ENCODE peak calls at places on chromosome 1, in nine cellular contexts. One of them, this sample, is unnamed.

GRCh38 chr1:52243221-52243987 is 101.5 kb downstream of the ZFYVE9 start:
- DNase-seq in NAMALWA: no peak
- DNase-seq in MV-4-11: no peak
- DNase-seq in anterior cingulate cortex: no peak
- DNase-seq in body of pancreas: no peak
- DNase-seq in T-helper 17 cell: no peak
- DNase-seq in activated naive CD8-positive, alpha-beta T cell treated with anti-CD3 and anti-CD28 coated beads for 36 hours: no peak
- DNase-seq in activated naive CD4-positive, alpha-beta T cell: no peak
- DNase-seq in lung: no peak
- DNase-seq in this sample: no peak

GRCh38 chr1:89068291-89068690 is 3.3 kb upstream of the GBP1 start:
- DNase-seq in activated naive CD4-positive, alpha-beta T cell: no peak
- DNase-seq in body of pancreas: no peak
- DNase-seq in MV-4-11: no peak
- DNase-seq in lung: no peak
- DNase-seq in NAMALWA: no peak
- DNase-seq in activated naive CD8-positive, alpha-beta T cell treated with anti-CD3 and anti-CD28 coated beads for 36 hours: no peak
- DNase-seq in anterior cingulate cortex: no peak
- DNase-seq in T-helper 17 cell: no peak
- DNase-seq in this sample: no peak

GRCh38 chr1:165408518-165408917 is 36.4 kb downstream of the RXRG start:
- DNase-seq in NAMALWA: no peak
- DNase-seq in MV-4-11: peak
- DNase-seq in activated naive CD4-positive, alpha-beta T cell: no peak
- DNase-seq in body of pancreas: peak
- DNase-seq in lung: peak
- DNase-seq in anterior cingulate cortex: no peak
- DNase-seq in activated naive CD8-positive, alpha-beta T cell treated with anti-CD3 and anti-CD28 coated beads for 36 hours: peak
- DNase-seq in T-helper 17 cell: no peak
- DNase-seq in this sample: no peak

GRCh38 chr1:239368436-239369109 is 17.8 kb upstream of the CHRM3 start:
- DNase-seq in body of pancreas: peak
- DNase-seq in activated naive CD4-positive, alpha-beta T cell: no peak
- DNase-seq in MV-4-11: no peak
- DNase-seq in activated naive CD8-positive, alpha-beta T cell treated with anti-CD3 and anti-CD28 coated beads for 36 hours: no peak
- DNase-seq in lung: no peak
- DNase-seq in anterior cingulate cortex: no peak
- DNase-seq in NAMALWA: no peak
- DNase-seq in T-helper 17 cell: no peak
- DNase-seq in this sample: no peak

GRCh38 chr1:103516693-103517092 is 8.8 kb upstream of the RNPC3 start:
- DNase-seq in NAMALWA: no peak
- DNase-seq in body of pancreas: no peak
- DNase-seq in activated naive CD4-positive, alpha-beta T cell: no peak
- DNase-seq in lung: no peak
- DNase-seq in T-helper 17 cell: no peak
- DNase-seq in activated naive CD8-positive, alpha-beta T cell treated with anti-CD3 and anti-CD28 coated beads for 36 hours: no peak
- DNase-seq in MV-4-11: no peak
- DNase-seq in anterior cingulate cortex: no peak
- DNase-seq in this sample: no peak

GRCh38 chr1:2480236-2480985 is 4.3 kb downstream of the PLCH2 start:
- DNase-seq in activated naive CD4-positive, alpha-beta T cell: no peak
- DNase-seq in anterior cingulate cortex: no peak
- DNase-seq in MV-4-11: no peak
- DNase-seq in T-helper 17 cell: no peak
- DNase-seq in body of pancreas: no peak
- DNase-seq in activated naive CD8-positive, alpha-beta T cell treated with anti-CD3 and anti-CD28 coated beads for 36 hours: no peak
- DNase-seq in NAMALWA: no peak
- DNase-seq in lung: no peak
- DNase-seq in this sample: no peak

GRCh38 chr1:183993132-183993531 is 44.4 kb downstream of the COLGALT2 start:
- DNase-seq in activated naive CD4-positive, alpha-beta T cell: no peak
- DNase-seq in MV-4-11: peak
- DNase-seq in anterior cingulate cortex: no peak
- DNase-seq in activated naive CD8-positive, alpha-beta T cell treated with anti-CD3 and anti-CD28 coated beads for 36 hours: no peak
- DNase-seq in T-helper 17 cell: no peak
- DNase-seq in NAMALWA: no peak
- DNase-seq in body of pancreas: no peak
- DNase-seq in lung: no peak
- DNase-seq in this sample: no peak

GRCh38 chr1:226804907-226805759 is 65.3 kb upstream of the PSEN2 start:
- DNase-seq in T-helper 17 cell: no peak
- DNase-seq in activated naive CD8-positive, alpha-beta T cell treated with anti-CD3 and anti-CD28 coated beads for 36 hours: no peak
- DNase-seq in lung: no peak
- DNase-seq in MV-4-11: no peak
- DNase-seq in body of pancreas: no peak
- DNase-seq in activated naive CD4-positive, alpha-beta T cell: no peak
- DNase-seq in NAMALWA: no peak
- DNase-seq in anterior cingulate cortex: no peak
- DNase-seq in this sample: no peak

GRCh38 chr1:119286587-119287181 is 81.9 kb upstream of the HAO2 start:
- DNase-seq in NAMALWA: peak
- DNase-seq in activated naive CD4-positive, alpha-beta T cell: no peak
- DNase-seq in body of pancreas: peak
- DNase-seq in anterior cingulate cortex: no peak
- DNase-seq in lung: no peak
- DNase-seq in MV-4-11: peak
- DNase-seq in activated naive CD8-positive, alpha-beta T cell treated with anti-CD3 and anti-CD28 coated beads for 36 hours: peak
- DNase-seq in T-helper 17 cell: no peak
- DNase-seq in this sample: no peak

GRCh38 chr1:154772611-154773515 is 97.2 kb downstream of the KCNN3 start:
- DNase-seq in T-helper 17 cell: no peak
- DNase-seq in NAMALWA: no peak
- DNase-seq in activated naive CD8-positive, alpha-beta T cell treated with anti-CD3 and anti-CD28 coated beads for 36 hours: peak
- DNase-seq in lung: no peak
- DNase-seq in activated naive CD4-positive, alpha-beta T cell: no peak
- DNase-seq in MV-4-11: no peak
- DNase-seq in body of pancreas: no peak
- DNase-seq in anterior cingulate cortex: no peak
- DNase-seq in this sample: no peak

GRCh38 chr1:227899141-227899819 is 48.5 kb downstream of the WNT9A start:
- DNase-seq in lung: no peak
- DNase-seq in activated naive CD8-positive, alpha-beta T cell treated with anti-CD3 and anti-CD28 coated beads for 36 hours: peak
- DNase-seq in body of pancreas: peak
- DNase-seq in anterior cingulate cortex: no peak
- DNase-seq in MV-4-11: no peak
- DNase-seq in T-helper 17 cell: peak
- DNase-seq in NAMALWA: no peak
- DNase-seq in activated naive CD4-positive, alpha-beta T cell: no peak
- DNase-seq in this sample: no peak

GRCh38 chr1:112509005-112509659 is 367 bp downstream of the WNT2B start:
- DNase-seq in activated naive CD4-positive, alpha-beta T cell: no peak
- DNase-seq in T-helper 17 cell: no peak
- DNase-seq in MV-4-11: no peak
- DNase-seq in activated naive CD8-positive, alpha-beta T cell treated with anti-CD3 and anti-CD28 coated beads for 36 hours: peak
- DNase-seq in NAMALWA: no peak
- DNase-seq in body of pancreas: peak
- DNase-seq in anterior cingulate cortex: no peak
- DNase-seq in lung: no peak
- DNase-seq in this sample: no peak

GRCh38 chr1:232140419-232141166 is 489.3 kb downstream of the SIPA1L2 start:
- DNase-seq in anterior cingulate cortex: no peak
- DNase-seq in MV-4-11: no peak
- DNase-seq in NAMALWA: no peak
- DNase-seq in T-helper 17 cell: no peak
- DNase-seq in activated naive CD4-positive, alpha-beta T cell: no peak
- DNase-seq in lung: no peak
- DNase-seq in body of pancreas: no peak
- DNase-seq in activated naive CD8-positive, alpha-beta T cell treated with anti-CD3 and anti-CD28 coated beads for 36 hours: no peak
- DNase-seq in this sample: no peak

GRCh38 chr1:54483875-54484437 is 64.1 kb upstream of the ACOT11 start:
- DNase-seq in lung: no peak
- DNase-seq in MV-4-11: no peak
- DNase-seq in activated naive CD8-positive, alpha-beta T cell treated with anti-CD3 and anti-CD28 coated beads for 36 hours: no peak
- DNase-seq in T-helper 17 cell: no peak
- DNase-seq in activated naive CD4-positive, alpha-beta T cell: no peak
- DNase-seq in anterior cingulate cortex: no peak
- DNase-seq in body of pancreas: no peak
- DNase-seq in NAMALWA: no peak
- DNase-seq in this sample: no peak

GRCh38 chr1:220045356-220046051 is 801 bp downstream of the EPRS1 start:
- DNase-seq in NAMALWA: peak
- DNase-seq in anterior cingulate cortex: no peak
- DNase-seq in MV-4-11: no peak
- DNase-seq in activated naive CD8-positive, alpha-beta T cell treated with anti-CD3 and anti-CD28 coated beads for 36 hours: no peak
- DNase-seq in T-helper 17 cell: no peak
- DNase-seq in lung: no peak
- DNase-seq in body of pancreas: no peak
- DNase-seq in activated naive CD4-positive, alpha-beta T cell: no peak
- DNase-seq in this sample: no peak

GRCh38 chr1:213934642-213935041 is 53.1 kb upstream of the PROX1 start:
- DNase-seq in MV-4-11: no peak
- DNase-seq in lung: peak
- DNase-seq in anterior cingulate cortex: no peak
- DNase-seq in activated naive CD4-positive, alpha-beta T cell: no peak
- DNase-seq in T-helper 17 cell: no peak
- DNase-seq in body of pancreas: peak
- DNase-seq in NAMALWA: no peak
- DNase-seq in activated naive CD8-positive, alpha-beta T cell treated with anti-CD3 and anti-CD28 coated beads for 36 hours: no peak
- DNase-seq in this sample: no peak

GRCh38 chr1:243575070-243575469 is 275.0 kb downstream of the AKT3 start:
- DNase-seq in NAMALWA: no peak
- DNase-seq in lung: no peak
- DNase-seq in MV-4-11: no peak
- DNase-seq in activated naive CD4-positive, alpha-beta T cell: no peak
- DNase-seq in body of pancreas: no peak
- DNase-seq in activated naive CD8-positive, alpha-beta T cell treated with anti-CD3 and anti-CD28 coated beads for 36 hours: no peak
- DNase-seq in T-helper 17 cell: no peak
- DNase-seq in anterior cingulate cortex: no peak
- DNase-seq in this sample: no peak

GRCh38 chr1:163066686-163067085 is 2.5 kb upstream of the RGS4 start:
- DNase-seq in lung: no peak
- DNase-seq in NAMALWA: no peak
- DNase-seq in body of pancreas: no peak
- DNase-seq in MV-4-11: no peak
- DNase-seq in T-helper 17 cell: no peak
- DNase-seq in activated naive CD8-positive, alpha-beta T cell treated with anti-CD3 and anti-CD28 coated beads for 36 hours: no peak
- DNase-seq in anterior cingulate cortex: no peak
- DNase-seq in activated naive CD4-positive, alpha-beta T cell: no peak
- DNase-seq in this sample: no peak

GRCh38 chr1:87781589-87781988 is 452.9 kb downstream of the LMO4 start:
- DNase-seq in T-helper 17 cell: no peak
- DNase-seq in NAMALWA: no peak
- DNase-seq in MV-4-11: no peak
- DNase-seq in lung: no peak
- DNase-seq in anterior cingulate cortex: no peak
- DNase-seq in activated naive CD8-positive, alpha-beta T cell treated with anti-CD3 and anti-CD28 coated beads for 36 hours: no peak
- DNase-seq in body of pancreas: no peak
- DNase-seq in activated naive CD4-positive, alpha-beta T cell: no peak
- DNase-seq in this sample: no peak

GRCh38 chr1:38929476-38929875 is 12.2 kb downstream of the RHBDL2 start:
- DNase-seq in anterior cingulate cortex: peak
- DNase-seq in lung: no peak
- DNase-seq in activated naive CD8-positive, alpha-beta T cell treated with anti-CD3 and anti-CD28 coated beads for 36 hours: no peak
- DNase-seq in MV-4-11: no peak
- DNase-seq in NAMALWA: no peak
- DNase-seq in body of pancreas: peak
- DNase-seq in T-helper 17 cell: no peak
- DNase-seq in activated naive CD4-positive, alpha-beta T cell: no peak
- DNase-seq in this sample: no peak

This sample was measured in activated CD8-positive, alpha-beta memory T cell treated with anti-CD3 and anti-CD28 coated beads for 1 hour.